ENCODE peak calls at places on chromosomes 12 and 14, in five cellular contexts. B is AG09309, G is lung, H is Karpas-422, S is EH. P is an unnamed sample.
A peak's percentile ranks its signal among the peaks of the same experiment; 100 is the strongest.

GRCh38 chr14:66206554-66206953 is 279.6 kb upstream of the CCDC196 start:
- DNase-seq in S (no peak), B (no peak), G (no peak), H (no peak), P (peak; percentile 4)

GRCh38 chr14:56474419-56475022 is 105.1 kb upstream of the TMEM260 start:
- DNase-seq in S (peak; percentile 51), B (no peak), G (no peak), H (peak; percentile 87), P (peak; percentile 50)

GRCh38 chr12:122811777-122812176 is 23.5 kb upstream of the HIP1R start:
- DNase-seq in H (peak; percentile 29), S (no peak), G (no peak), B (no peak), P (no peak)

GRCh38 chr12:2179953-2180736 is 127.4 kb downstream of the CACNA1C start:
- DNase-seq in B (peak; percentile 78), G (no peak), S (peak; percentile 99), H (no peak), P (no peak)

GRCh38 chr14:36844443-36844842 is 182.8 kb downstream of the PAX9 start:
- DNase-seq in G (no peak), S (no peak), B (no peak), H (no peak), P (no peak)

GRCh38 chr14:22685467-22685866 is 41.3 kb upstream of the OR6J1 start:
- DNase-seq in B (no peak), G (no peak), H (no peak), S (peak; percentile 19), P (no peak)

GRCh38 chr12:51122844-51123243 is 39.4 kb upstream of the CSRNP2 start:
- DNase-seq in B (no peak), G (no peak), S (no peak), H (no peak), P (no peak)

GRCh38 chr12:1529862-1530591 is 64.4 kb downstream of the FBXL14 start:
- DNase-seq in H (no peak), B (no peak), S (peak; percentile 66), G (no peak), P (no peak)

GRCh38 chr12:10910380-10910779 is 1.0 kb upstream of the TAS2R13 start:
- DNase-seq in G (no peak), B (no peak), H (no peak), S (no peak), P (no peak)

P was measured in NB4.